ENCODE peak calls at places on chromosome 11, in ten cellular contexts. One of them, this sample, is unnamed.

GRCh38 chr11:122394326-122394725 is 261.2 kb upstream of the UBASH3B start:
- DNase-seq in stimulated activated CD4-positive, alpha-beta T cell treated with anti-CD3 and anti-CD28 coated beads, Interleukin-1b, Interleukin-23, amount 100 ng/mL, for 24 hours: no peak
- DNase-seq in activated gamma-delta T cell treated with Interleukin-2 at 50 U/mL for 16 hours: no peak
- DNase-seq in endodermal cell: no peak
- DNase-seq in colonic mucosa: no peak
- DNase-seq in activated CD4-positive, CD25-positive, alpha-beta regulatory T cell treated with anti-CD3 and anti-CD28 coated beads, Interleukin-2, amount 50 U/mL, for 72 hours: no peak
- DNase-seq in BJ: no peak
- DNase-seq in activated T-helper 1 cell treated with Interleukin-2 at 50 U/mL for 16 hours: no peak
- DNase-seq in HEK293T: no peak
- DNase-seq in testis: no peak
- DNase-seq in this sample: no peak

GRCh38 chr11:68998390-68998911 is 14.6 kb downstream of the MRGPRF start:
- DNase-seq in stimulated activated CD4-positive, alpha-beta T cell treated with anti-CD3 and anti-CD28 coated beads, Interleukin-1b, Interleukin-23, amount 100 ng/mL, for 24 hours: no peak
- DNase-seq in activated gamma-delta T cell treated with Interleukin-2 at 50 U/mL for 16 hours: no peak
- DNase-seq in endodermal cell: no peak
- DNase-seq in colonic mucosa: peak; percentile 17
- DNase-seq in activated CD4-positive, CD25-positive, alpha-beta regulatory T cell treated with anti-CD3 and anti-CD28 coated beads, Interleukin-2, amount 50 U/mL, for 72 hours: peak; percentile 24
- DNase-seq in BJ: no peak
- DNase-seq in activated T-helper 1 cell treated with Interleukin-2 at 50 U/mL for 16 hours: no peak
- DNase-seq in HEK293T: no peak
- DNase-seq in testis: peak; percentile 16
- DNase-seq in this sample: no peak

GRCh38 chr11:1484716-1485503 is 1.7 kb downstream of the MOB2 start:
- DNase-seq in stimulated activated CD4-positive, alpha-beta T cell treated with anti-CD3 and anti-CD28 coated beads, Interleukin-1b, Interleukin-23, amount 100 ng/mL, for 24 hours: no peak
- DNase-seq in activated gamma-delta T cell treated with Interleukin-2 at 50 U/mL for 16 hours: no peak
- DNase-seq in endodermal cell: no peak
- DNase-seq in colonic mucosa: peak; percentile 49
- DNase-seq in activated CD4-positive, CD25-positive, alpha-beta regulatory T cell treated with anti-CD3 and anti-CD28 coated beads, Interleukin-2, amount 50 U/mL, for 72 hours: no peak
- DNase-seq in BJ: no peak
- DNase-seq in activated T-helper 1 cell treated with Interleukin-2 at 50 U/mL for 16 hours: no peak
- DNase-seq in HEK293T: no peak
- DNase-seq in testis: no peak
- DNase-seq in this sample: no peak

GRCh38 chr11:46414466-46414796 is 22.9 kb upstream of the CHRM4 start:
- DNase-seq in stimulated activated CD4-positive, alpha-beta T cell treated with anti-CD3 and anti-CD28 coated beads, Interleukin-1b, Interleukin-23, amount 100 ng/mL, for 24 hours: no peak
- DNase-seq in activated gamma-delta T cell treated with Interleukin-2 at 50 U/mL for 16 hours: peak; percentile 19
- DNase-seq in endodermal cell: no peak
- DNase-seq in colonic mucosa: no peak
- DNase-seq in activated CD4-positive, CD25-positive, alpha-beta regulatory T cell treated with anti-CD3 and anti-CD28 coated beads, Interleukin-2, amount 50 U/mL, for 72 hours: no peak
- DNase-seq in BJ: no peak
- DNase-seq in activated T-helper 1 cell treated with Interleukin-2 at 50 U/mL for 16 hours: no peak
- DNase-seq in HEK293T: no peak
- DNase-seq in testis: no peak
- DNase-seq in this sample: no peak

GRCh38 chr11:130631119-130631518 is 182.7 kb downstream of the ADAMTS15 start:
- DNase-seq in stimulated activated CD4-positive, alpha-beta T cell treated with anti-CD3 and anti-CD28 coated beads, Interleukin-1b, Interleukin-23, amount 100 ng/mL, for 24 hours: no peak
- DNase-seq in activated gamma-delta T cell treated with Interleukin-2 at 50 U/mL for 16 hours: no peak
- DNase-seq in endodermal cell: no peak
- DNase-seq in colonic mucosa: no peak
- DNase-seq in activated CD4-positive, CD25-positive, alpha-beta regulatory T cell treated with anti-CD3 and anti-CD28 coated beads, Interleukin-2, amount 50 U/mL, for 72 hours: no peak
- DNase-seq in BJ: peak; percentile 71
- DNase-seq in activated T-helper 1 cell treated with Interleukin-2 at 50 U/mL for 16 hours: no peak
- DNase-seq in HEK293T: no peak
- DNase-seq in testis: no peak
- DNase-seq in this sample: no peak

GRCh38 chr11:76589477-76589876 is 81.1 kb downstream of the LRRC32 start:
- DNase-seq in stimulated activated CD4-positive, alpha-beta T cell treated with anti-CD3 and anti-CD28 coated beads, Interleukin-1b, Interleukin-23, amount 100 ng/mL, for 24 hours: no peak
- DNase-seq in activated gamma-delta T cell treated with Interleukin-2 at 50 U/mL for 16 hours: no peak
- DNase-seq in endodermal cell: no peak
- DNase-seq in colonic mucosa: no peak
- DNase-seq in activated CD4-positive, CD25-positive, alpha-beta regulatory T cell treated with anti-CD3 and anti-CD28 coated beads, Interleukin-2, amount 50 U/mL, for 72 hours: no peak
- DNase-seq in BJ: no peak
- DNase-seq in activated T-helper 1 cell treated with Interleukin-2 at 50 U/mL for 16 hours: no peak
- DNase-seq in HEK293T: no peak
- DNase-seq in testis: no peak
- DNase-seq in this sample: no peak

GRCh38 chr11:27371490-27371889 is 8.5 kb upstream of the CCDC34 start:
- DNase-seq in stimulated activated CD4-positive, alpha-beta T cell treated with anti-CD3 and anti-CD28 coated beads, Interleukin-1b, Interleukin-23, amount 100 ng/mL, for 24 hours: no peak
- DNase-seq in activated gamma-delta T cell treated with Interleukin-2 at 50 U/mL for 16 hours: no peak
- DNase-seq in endodermal cell: no peak
- DNase-seq in colonic mucosa: no peak
- DNase-seq in activated CD4-positive, CD25-positive, alpha-beta regulatory T cell treated with anti-CD3 and anti-CD28 coated beads, Interleukin-2, amount 50 U/mL, for 72 hours: no peak
- DNase-seq in BJ: no peak
- DNase-seq in activated T-helper 1 cell treated with Interleukin-2 at 50 U/mL for 16 hours: no peak
- DNase-seq in HEK293T: no peak
- DNase-seq in testis: no peak
- DNase-seq in this sample: no peak

GRCh38 chr11:12449961-12450715 is 72.8 kb downstream of the PARVA start:
- DNase-seq in stimulated activated CD4-positive, alpha-beta T cell treated with anti-CD3 and anti-CD28 coated beads, Interleukin-1b, Interleukin-23, amount 100 ng/mL, for 24 hours: no peak
- DNase-seq in activated gamma-delta T cell treated with Interleukin-2 at 50 U/mL for 16 hours: no peak
- DNase-seq in endodermal cell: no peak
- DNase-seq in colonic mucosa: no peak
- DNase-seq in activated CD4-positive, CD25-positive, alpha-beta regulatory T cell treated with anti-CD3 and anti-CD28 coated beads, Interleukin-2, amount 50 U/mL, for 72 hours: no peak
- DNase-seq in BJ: peak; percentile 53
- DNase-seq in activated T-helper 1 cell treated with Interleukin-2 at 50 U/mL for 16 hours: no peak
- DNase-seq in HEK293T: no peak
- DNase-seq in testis: no peak
- DNase-seq in this sample: no peak

GRCh38 chr11:34650528-34650927 is 29.6 kb downstream of the EHF start:
- DNase-seq in stimulated activated CD4-positive, alpha-beta T cell treated with anti-CD3 and anti-CD28 coated beads, Interleukin-1b, Interleukin-23, amount 100 ng/mL, for 24 hours: peak; percentile 66
- DNase-seq in activated gamma-delta T cell treated with Interleukin-2 at 50 U/mL for 16 hours: peak; percentile 61
- DNase-seq in endodermal cell: no peak
- DNase-seq in colonic mucosa: no peak
- DNase-seq in activated CD4-positive, CD25-positive, alpha-beta regulatory T cell treated with anti-CD3 and anti-CD28 coated beads, Interleukin-2, amount 50 U/mL, for 72 hours: peak; percentile 63
- DNase-seq in BJ: no peak
- DNase-seq in activated T-helper 1 cell treated with Interleukin-2 at 50 U/mL for 16 hours: peak; percentile 36
- DNase-seq in HEK293T: no peak
- DNase-seq in testis: no peak
- DNase-seq in this sample: peak; percentile 49

GRCh38 chr11:114315749-114316368 is 19.7 kb downstream of the NNMT start:
- DNase-seq in stimulated activated CD4-positive, alpha-beta T cell treated with anti-CD3 and anti-CD28 coated beads, Interleukin-1b, Interleukin-23, amount 100 ng/mL, for 24 hours: no peak
- DNase-seq in activated gamma-delta T cell treated with Interleukin-2 at 50 U/mL for 16 hours: no peak
- DNase-seq in endodermal cell: peak; percentile 59
- DNase-seq in colonic mucosa: peak; percentile 58
- DNase-seq in activated CD4-positive, CD25-positive, alpha-beta regulatory T cell treated with anti-CD3 and anti-CD28 coated beads, Interleukin-2, amount 50 U/mL, for 72 hours: no peak
- DNase-seq in BJ: no peak
- DNase-seq in activated T-helper 1 cell treated with Interleukin-2 at 50 U/mL for 16 hours: no peak
- DNase-seq in HEK293T: no peak
- DNase-seq in testis: no peak
- DNase-seq in this sample: no peak

GRCh38 chr11:65321828-65322495 is 7.3 kb downstream of the CDC42EP2 start:
- DNase-seq in stimulated activated CD4-positive, alpha-beta T cell treated with anti-CD3 and anti-CD28 coated beads, Interleukin-1b, Interleukin-23, amount 100 ng/mL, for 24 hours: no peak
- DNase-seq in activated gamma-delta T cell treated with Interleukin-2 at 50 U/mL for 16 hours: no peak
- DNase-seq in endodermal cell: no peak
- DNase-seq in colonic mucosa: peak; percentile 38
- DNase-seq in activated CD4-positive, CD25-positive, alpha-beta regulatory T cell treated with anti-CD3 and anti-CD28 coated beads, Interleukin-2, amount 50 U/mL, for 72 hours: no peak
- DNase-seq in BJ: no peak
- DNase-seq in activated T-helper 1 cell treated with Interleukin-2 at 50 U/mL for 16 hours: no peak
- DNase-seq in HEK293T: no peak
- DNase-seq in testis: peak; percentile 36
- DNase-seq in this sample: no peak

GRCh38 chr11:86559311-86559945 is 113.0 kb downstream of the ME3 start:
- DNase-seq in stimulated activated CD4-positive, alpha-beta T cell treated with anti-CD3 and anti-CD28 coated beads, Interleukin-1b, Interleukin-23, amount 100 ng/mL, for 24 hours: no peak
- DNase-seq in activated gamma-delta T cell treated with Interleukin-2 at 50 U/mL for 16 hours: no peak
- DNase-seq in endodermal cell: no peak
- DNase-seq in colonic mucosa: no peak
- DNase-seq in activated CD4-positive, CD25-positive, alpha-beta regulatory T cell treated with anti-CD3 and anti-CD28 coated beads, Interleukin-2, amount 50 U/mL, for 72 hours: no peak
- DNase-seq in BJ: no peak
- DNase-seq in activated T-helper 1 cell treated with Interleukin-2 at 50 U/mL for 16 hours: no peak
- DNase-seq in HEK293T: no peak
- DNase-seq in testis: peak; percentile 53
- DNase-seq in this sample: no peak

GRCh38 chr11:123549901-123550619 is 104.4 kb downstream of the SCN3B start:
- DNase-seq in stimulated activated CD4-positive, alpha-beta T cell treated with anti-CD3 and anti-CD28 coated beads, Interleukin-1b, Interleukin-23, amount 100 ng/mL, for 24 hours: no peak
- DNase-seq in activated gamma-delta T cell treated with Interleukin-2 at 50 U/mL for 16 hours: no peak
- DNase-seq in endodermal cell: peak; percentile 54
- DNase-seq in colonic mucosa: no peak
- DNase-seq in activated CD4-positive, CD25-positive, alpha-beta regulatory T cell treated with anti-CD3 and anti-CD28 coated beads, Interleukin-2, amount 50 U/mL, for 72 hours: no peak
- DNase-seq in BJ: no peak
- DNase-seq in activated T-helper 1 cell treated with Interleukin-2 at 50 U/mL for 16 hours: no peak
- DNase-seq in HEK293T: no peak
- DNase-seq in testis: no peak
- DNase-seq in this sample: no peak

GRCh38 chr11:10666556-10666955 is 27.0 kb downstream of the IRAG1 start:
- DNase-seq in stimulated activated CD4-positive, alpha-beta T cell treated with anti-CD3 and anti-CD28 coated beads, Interleukin-1b, Interleukin-23, amount 100 ng/mL, for 24 hours: no peak
- DNase-seq in activated gamma-delta T cell treated with Interleukin-2 at 50 U/mL for 16 hours: no peak
- DNase-seq in endodermal cell: no peak
- DNase-seq in colonic mucosa: no peak
- DNase-seq in activated CD4-positive, CD25-positive, alpha-beta regulatory T cell treated with anti-CD3 and anti-CD28 coated beads, Interleukin-2, amount 50 U/mL, for 72 hours: no peak
- DNase-seq in BJ: no peak
- DNase-seq in activated T-helper 1 cell treated with Interleukin-2 at 50 U/mL for 16 hours: no peak
- DNase-seq in HEK293T: no peak
- DNase-seq in testis: no peak
- DNase-seq in this sample: no peak

GRCh38 chr11:63920870-63921417 is 4.0 kb upstream of the RCOR2 start:
- DNase-seq in stimulated activated CD4-positive, alpha-beta T cell treated with anti-CD3 and anti-CD28 coated beads, Interleukin-1b, Interleukin-23, amount 100 ng/mL, for 24 hours: no peak
- DNase-seq in activated gamma-delta T cell treated with Interleukin-2 at 50 U/mL for 16 hours: peak; percentile 35
- DNase-seq in endodermal cell: peak; percentile 92
- DNase-seq in colonic mucosa: peak; percentile 44
- DNase-seq in activated CD4-positive, CD25-positive, alpha-beta regulatory T cell treated with anti-CD3 and anti-CD28 coated beads, Interleukin-2, amount 50 U/mL, for 72 hours: no peak
- DNase-seq in BJ: no peak
- DNase-seq in activated T-helper 1 cell treated with Interleukin-2 at 50 U/mL for 16 hours: no peak
- DNase-seq in HEK293T: no peak
- DNase-seq in testis: no peak
- DNase-seq in this sample: peak; percentile 67

GRCh38 chr11:117220999-117221774 is 10.7 kb downstream of the PCSK7 start:
- DNase-seq in stimulated activated CD4-positive, alpha-beta T cell treated with anti-CD3 and anti-CD28 coated beads, Interleukin-1b, Interleukin-23, amount 100 ng/mL, for 24 hours: no peak
- DNase-seq in activated gamma-delta T cell treated with Interleukin-2 at 50 U/mL for 16 hours: no peak
- DNase-seq in endodermal cell: no peak
- DNase-seq in colonic mucosa: no peak
- DNase-seq in activated CD4-positive, CD25-positive, alpha-beta regulatory T cell treated with anti-CD3 and anti-CD28 coated beads, Interleukin-2, amount 50 U/mL, for 72 hours: no peak
- DNase-seq in BJ: no peak
- DNase-seq in activated T-helper 1 cell treated with Interleukin-2 at 50 U/mL for 16 hours: no peak
- DNase-seq in HEK293T: no peak
- DNase-seq in testis: no peak
- DNase-seq in this sample: no peak

GRCh38 chr11:116960916-116961315 is 123.5 kb upstream of the APOA1 start:
- DNase-seq in stimulated activated CD4-positive, alpha-beta T cell treated with anti-CD3 and anti-CD28 coated beads, Interleukin-1b, Interleukin-23, amount 100 ng/mL, for 24 hours: no peak
- DNase-seq in activated gamma-delta T cell treated with Interleukin-2 at 50 U/mL for 16 hours: no peak
- DNase-seq in endodermal cell: peak; percentile 60
- DNase-seq in colonic mucosa: no peak
- DNase-seq in activated CD4-positive, CD25-positive, alpha-beta regulatory T cell treated with anti-CD3 and anti-CD28 coated beads, Interleukin-2, amount 50 U/mL, for 72 hours: no peak
- DNase-seq in BJ: peak; percentile 31
- DNase-seq in activated T-helper 1 cell treated with Interleukin-2 at 50 U/mL for 16 hours: no peak
- DNase-seq in HEK293T: no peak
- DNase-seq in testis: no peak
- DNase-seq in this sample: no peak

GRCh38 chr11:118911880-118912741 is 13.6 kb downstream of the BCL9L start:
- DNase-seq in stimulated activated CD4-positive, alpha-beta T cell treated with anti-CD3 and anti-CD28 coated beads, Interleukin-1b, Interleukin-23, amount 100 ng/mL, for 24 hours: peak; percentile 77
- DNase-seq in activated gamma-delta T cell treated with Interleukin-2 at 50 U/mL for 16 hours: peak; percentile 72
- DNase-seq in endodermal cell: peak; percentile 98
- DNase-seq in colonic mucosa: peak; percentile 90
- DNase-seq in activated CD4-positive, CD25-positive, alpha-beta regulatory T cell treated with anti-CD3 and anti-CD28 coated beads, Interleukin-2, amount 50 U/mL, for 72 hours: peak; percentile 65
- DNase-seq in BJ: peak; percentile 66
- DNase-seq in activated T-helper 1 cell treated with Interleukin-2 at 50 U/mL for 16 hours: peak; percentile 55
- DNase-seq in HEK293T: peak; percentile 36
- DNase-seq in testis: peak; percentile 83
- DNase-seq in this sample: peak; percentile 74

GRCh38 chr11:61919841-61920631 is 2.7 kb upstream of the RAB3IL1 start:
- DNase-seq in stimulated activated CD4-positive, alpha-beta T cell treated with anti-CD3 and anti-CD28 coated beads, Interleukin-1b, Interleukin-23, amount 100 ng/mL, for 24 hours: no peak
- DNase-seq in activated gamma-delta T cell treated with Interleukin-2 at 50 U/mL for 16 hours: no peak
- DNase-seq in endodermal cell: peak; percentile 60
- DNase-seq in colonic mucosa: no peak
- DNase-seq in activated CD4-positive, CD25-positive, alpha-beta regulatory T cell treated with anti-CD3 and anti-CD28 coated beads, Interleukin-2, amount 50 U/mL, for 72 hours: no peak
- DNase-seq in BJ: no peak
- DNase-seq in activated T-helper 1 cell treated with Interleukin-2 at 50 U/mL for 16 hours: no peak
- DNase-seq in HEK293T: no peak
- DNase-seq in testis: no peak
- DNase-seq in this sample: peak; percentile 3

GRCh38 chr11:71420455-71421241 is 27.5 kb downstream of the DHCR7 start:
- DNase-seq in stimulated activated CD4-positive, alpha-beta T cell treated with anti-CD3 and anti-CD28 coated beads, Interleukin-1b, Interleukin-23, amount 100 ng/mL, for 24 hours: no peak
- DNase-seq in activated gamma-delta T cell treated with Interleukin-2 at 50 U/mL for 16 hours: no peak
- DNase-seq in endodermal cell: peak; percentile 89
- DNase-seq in colonic mucosa: peak; percentile 53
- DNase-seq in activated CD4-positive, CD25-positive, alpha-beta regulatory T cell treated with anti-CD3 and anti-CD28 coated beads, Interleukin-2, amount 50 U/mL, for 72 hours: peak; percentile 41
- DNase-seq in BJ: no peak
- DNase-seq in activated T-helper 1 cell treated with Interleukin-2 at 50 U/mL for 16 hours: no peak
- DNase-seq in HEK293T: peak; percentile 67
- DNase-seq in testis: peak; percentile 66
- DNase-seq in this sample: no peak

This sample was measured in CD8-positive, alpha-beta T cell.